ENCODE peak calls at places on chromosome 14, in four cellular contexts. One of them, this sample, is unnamed.

GRCh38 chr14:33347816-33348215 is 409.1 kb downstream of the NPAS3 start:
- DNase-seq in foreskin fibroblast: no peak
- DNase-seq in hepatocyte: no peak
- DNase-seq in fibroblast of villous mesenchyme: peak; percentile 7
- DNase-seq in this sample: no peak

GRCh38 chr14:105537580-105538474 is 11.4 kb downstream of the TMEM121 start:
- DNase-seq in foreskin fibroblast: peak; percentile 49
- DNase-seq in hepatocyte: peak; percentile 32
- DNase-seq in fibroblast of villous mesenchyme: no peak
- DNase-seq in this sample: peak; percentile 19

GRCh38 chr14:87153391-87153790 is 839.6 kb downstream of the GALC start:
- DNase-seq in foreskin fibroblast: no peak
- DNase-seq in hepatocyte: no peak
- DNase-seq in fibroblast of villous mesenchyme: no peak
- DNase-seq in this sample: no peak

GRCh38 chr14:68637106-68638021 is 155.5 kb downstream of the ZFP36L1 start:
- DNase-seq in foreskin fibroblast: peak; percentile 78
- DNase-seq in hepatocyte: no peak
- DNase-seq in fibroblast of villous mesenchyme: peak; percentile 63
- DNase-seq in this sample: peak; percentile 87

GRCh38 chr14:98189521-98189920 is 1082.5 kb downstream of the BCL11B start:
- DNase-seq in foreskin fibroblast: no peak
- DNase-seq in hepatocyte: no peak
- DNase-seq in fibroblast of villous mesenchyme: no peak
- DNase-seq in this sample: no peak

GRCh38 chr14:72000907-72001306 is 68.7 kb downstream of the RGS6 start:
- DNase-seq in foreskin fibroblast: no peak
- DNase-seq in hepatocyte: no peak
- DNase-seq in fibroblast of villous mesenchyme: no peak
- DNase-seq in this sample: no peak

GRCh38 chr14:28083456-28083855 is 683.1 kb upstream of the FOXG1 start:
- DNase-seq in foreskin fibroblast: peak; percentile 0
- DNase-seq in hepatocyte: no peak
- DNase-seq in fibroblast of villous mesenchyme: no peak
- DNase-seq in this sample: no peak

GRCh38 chr14:105141486-105142281 is 26.9 kb downstream of the JAG2 start:
- DNase-seq in foreskin fibroblast: no peak
- DNase-seq in hepatocyte: no peak
- DNase-seq in fibroblast of villous mesenchyme: no peak
- DNase-seq in this sample: no peak

GRCh38 chr14:55957950-55958349 is 160.3 kb upstream of the PELI2 start:
- DNase-seq in foreskin fibroblast: no peak
- DNase-seq in hepatocyte: no peak
- DNase-seq in fibroblast of villous mesenchyme: no peak
- DNase-seq in this sample: no peak
- H3K4me3 ChIP-seq in foreskin fibroblast: no peak overlapping the region
- H3K4me3 ChIP-seq in hepatocyte: no peak overlapping the region
- H3K4me3 ChIP-seq in fibroblast of villous mesenchyme: no peak overlapping the region
- H3K4me3 ChIP-seq in this sample: no peak overlapping the region

DNA sequence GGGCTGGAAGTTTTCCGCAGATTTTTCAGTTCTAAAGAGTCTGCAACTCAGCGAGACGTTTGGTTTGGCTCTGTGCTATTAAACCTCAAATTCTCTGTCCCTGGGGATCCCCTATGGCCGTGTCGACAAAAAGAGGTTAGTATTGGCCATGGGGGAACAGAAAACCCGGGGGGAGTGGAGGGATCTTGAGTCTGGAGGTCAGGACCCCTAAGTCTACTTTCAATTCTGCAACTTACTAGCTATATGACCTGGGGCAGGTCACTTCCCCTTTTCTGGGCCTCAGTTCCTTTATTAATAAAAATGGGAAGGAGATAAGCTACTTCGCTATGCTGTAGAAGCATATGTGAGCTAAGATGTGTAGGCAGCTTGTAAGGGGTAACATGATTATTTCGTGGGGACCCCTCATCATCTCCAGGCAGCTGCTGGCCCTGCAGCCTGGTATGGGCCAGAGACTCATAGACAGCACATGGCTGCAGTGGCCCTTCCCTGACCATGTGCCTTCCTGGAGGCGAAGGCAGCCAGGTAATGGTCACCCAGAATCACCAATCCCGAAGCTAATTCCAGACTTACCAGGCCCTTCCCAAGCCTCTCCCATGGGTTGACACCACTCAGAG is 8.6 kb downstream of the ASB2 start:
- DNase-seq in foreskin fibroblast: no peak
- DNase-seq in hepatocyte: no peak
- DNase-seq in fibroblast of villous mesenchyme: no peak
- DNase-seq in this sample: no peak
- H3K4me3 ChIP-seq in foreskin fibroblast: no peak overlapping the region
- H3K4me3 ChIP-seq in hepatocyte: no peak overlapping the region
- H3K4me3 ChIP-seq in fibroblast of villous mesenchyme: no peak overlapping the region
- H3K4me3 ChIP-seq in this sample: no peak overlapping the region

DNA sequence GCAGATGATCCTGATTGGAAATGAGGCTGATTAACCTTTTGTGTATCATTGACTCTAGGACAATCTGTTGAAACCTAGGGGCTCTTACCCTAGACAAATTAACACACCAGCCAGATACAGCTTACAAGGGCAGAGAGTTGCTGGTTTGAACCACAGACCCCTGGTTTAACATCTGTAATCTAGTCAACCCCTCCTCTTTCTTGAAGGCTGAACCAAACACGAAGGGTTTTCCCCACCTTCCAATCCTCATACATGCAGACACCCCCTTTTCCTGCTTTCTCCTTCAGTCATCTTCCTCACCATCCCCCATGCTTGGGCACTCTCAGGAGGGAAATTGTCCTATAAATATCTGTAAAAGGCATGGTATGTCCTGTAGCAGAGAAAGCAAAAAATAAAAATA is 126.0 kb upstream of the HIF1A start:
- DNase-seq in foreskin fibroblast: no peak
- DNase-seq in hepatocyte: no peak
- DNase-seq in fibroblast of villous mesenchyme: no peak
- DNase-seq in this sample: no peak
- H3K4me3 ChIP-seq in foreskin fibroblast: no peak overlapping the region
- H3K4me3 ChIP-seq in hepatocyte: no peak overlapping the region
- H3K4me3 ChIP-seq in fibroblast of villous mesenchyme: no peak overlapping the region
- H3K4me3 ChIP-seq in this sample: no peak overlapping the region

DNA sequence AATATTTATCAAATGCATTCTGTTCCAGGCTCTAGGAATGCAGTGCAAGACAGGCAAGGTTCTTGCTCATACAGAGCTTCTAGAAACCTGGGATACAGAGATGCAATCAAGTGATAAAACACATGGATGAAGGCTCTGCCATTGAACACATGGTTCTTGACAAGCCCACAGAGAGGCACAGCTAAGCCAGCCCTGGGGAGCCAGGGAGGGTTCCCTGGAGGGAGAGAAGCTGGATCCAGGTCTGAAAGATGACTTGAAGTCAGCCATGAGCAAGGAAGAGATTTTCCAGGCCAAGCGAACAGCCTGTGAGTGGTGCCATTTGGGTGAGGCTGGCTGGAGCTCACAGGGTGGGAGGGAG is 66.2 kb downstream of the IRF2BPL start:
- DNase-seq in foreskin fibroblast: no peak
- DNase-seq in hepatocyte: no peak
- DNase-seq in fibroblast of villous mesenchyme: no peak
- DNase-seq in this sample: no peak
- H3K4me3 ChIP-seq in foreskin fibroblast: peak overlapping the region; percentile 46
- H3K4me3 ChIP-seq in hepatocyte: peak overlapping the region; percentile 1
- H3K4me3 ChIP-seq in fibroblast of villous mesenchyme: peak overlapping the region; percentile 45
- H3K4me3 ChIP-seq in this sample: no peak overlapping the region

GRCh38 chr14:23034498-23035302 is at the start of gene PSMB5:
- DNase-seq in foreskin fibroblast: peak; percentile 96
- DNase-seq in hepatocyte: peak; percentile 94
- DNase-seq in fibroblast of villous mesenchyme: peak; percentile 96
- DNase-seq in this sample: peak; percentile 96
- H3K4me3 ChIP-seq in foreskin fibroblast: peak within 1 kb of the TSS; percentile 93
- H3K4me3 ChIP-seq in hepatocyte: peak within 1 kb of the TSS; percentile 42
- H3K4me3 ChIP-seq in fibroblast of villous mesenchyme: peak within 1 kb of the TSS; percentile 74
- H3K4me3 ChIP-seq in this sample: peak within 1 kb of the TSS; percentile 80

GRCh38 chr14:62062645-62063044 is 300.4 kb downstream of the SNAPC1 start:
- DNase-seq in foreskin fibroblast: no peak
- DNase-seq in hepatocyte: no peak
- DNase-seq in fibroblast of villous mesenchyme: no peak
- DNase-seq in this sample: no peak
- H3K4me3 ChIP-seq in foreskin fibroblast: no peak overlapping the region
- H3K4me3 ChIP-seq in hepatocyte: no peak overlapping the region
- H3K4me3 ChIP-seq in fibroblast of villous mesenchyme: no peak overlapping the region
- H3K4me3 ChIP-seq in this sample: no peak overlapping the region

DNA sequence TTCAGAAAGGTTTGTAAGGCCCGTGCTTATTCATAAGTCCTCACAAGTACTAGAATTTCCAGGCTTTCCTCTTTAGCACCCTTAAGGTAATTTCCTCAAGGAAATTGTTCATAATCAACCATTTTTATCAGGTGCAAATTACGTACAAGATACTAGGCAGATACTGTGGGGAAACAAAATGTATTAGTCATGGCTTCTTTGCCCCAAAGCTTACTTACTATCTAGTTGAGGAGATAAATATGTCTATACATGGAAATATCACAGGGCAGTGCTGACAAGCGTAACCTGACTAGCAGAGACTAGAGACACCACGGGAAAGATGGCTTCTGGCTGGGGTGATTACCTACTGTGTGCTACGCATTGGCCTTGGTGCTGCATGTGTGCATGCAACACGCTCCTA is 22.5 kb downstream of the MAX start:
- DNase-seq in foreskin fibroblast: no peak
- DNase-seq in hepatocyte: no peak
- DNase-seq in fibroblast of villous mesenchyme: peak; percentile 44
- DNase-seq in this sample: no peak
- H3K4me3 ChIP-seq in foreskin fibroblast: no peak overlapping the region
- H3K4me3 ChIP-seq in hepatocyte: no peak overlapping the region
- H3K4me3 ChIP-seq in fibroblast of villous mesenchyme: no peak overlapping the region
- H3K4me3 ChIP-seq in this sample: no peak overlapping the region

DNA sequence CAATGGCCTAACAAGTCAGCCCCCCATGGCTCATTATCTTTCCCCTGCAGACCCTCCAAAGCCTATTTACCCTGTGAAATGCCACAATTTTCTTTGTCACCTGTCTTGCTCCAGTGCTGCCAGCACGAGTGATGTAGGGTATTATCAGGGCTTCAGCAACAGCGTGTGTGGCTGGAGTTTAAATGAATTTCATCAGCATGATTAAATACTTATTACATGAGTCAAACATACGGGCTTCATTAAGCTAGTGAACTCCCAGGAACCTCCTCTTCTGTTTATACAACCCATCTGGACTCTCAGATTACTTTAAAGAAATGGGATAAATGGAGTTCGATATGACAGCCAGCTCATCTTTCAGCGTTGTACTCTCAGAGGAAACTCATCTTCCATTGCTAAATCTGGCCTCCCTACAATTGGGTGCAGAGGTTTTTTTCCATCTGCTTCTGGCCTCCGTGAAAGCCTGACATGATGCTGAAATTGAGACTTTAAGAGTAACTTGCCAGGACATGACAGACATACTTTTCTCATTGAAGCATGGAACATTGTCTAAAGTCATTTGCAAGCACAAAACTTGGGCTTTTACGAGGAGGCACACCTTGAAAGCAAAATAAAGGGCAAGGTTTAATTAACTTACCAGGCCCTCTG is 135.8 kb downstream of the TMEM30B start:
- DNase-seq in foreskin fibroblast: peak; percentile 96
- DNase-seq in hepatocyte: peak; percentile 42
- DNase-seq in fibroblast of villous mesenchyme: peak; percentile 90
- DNase-seq in this sample: no peak
- H3K4me3 ChIP-seq in foreskin fibroblast: no peak overlapping the region
- H3K4me3 ChIP-seq in hepatocyte: no peak overlapping the region
- H3K4me3 ChIP-seq in fibroblast of villous mesenchyme: no peak overlapping the region
- H3K4me3 ChIP-seq in this sample: no peak overlapping the region

GRCh38 chr14:88611878-88612277 is 49.0 kb downstream of the ZC3H14 start:
- DNase-seq in foreskin fibroblast: peak; percentile 11
- DNase-seq in hepatocyte: no peak
- DNase-seq in fibroblast of villous mesenchyme: no peak
- DNase-seq in this sample: no peak

GRCh38 chr14:88612981-88613380 is 50.1 kb downstream of the ZC3H14 start:
- DNase-seq in foreskin fibroblast: no peak
- DNase-seq in hepatocyte: no peak
- DNase-seq in fibroblast of villous mesenchyme: no peak
- DNase-seq in this sample: no peak

GRCh38 chr14:88616697-88617096 is 53.9 kb downstream of the ZC3H14 start:
- DNase-seq in foreskin fibroblast: no peak
- DNase-seq in hepatocyte: no peak
- DNase-seq in fibroblast of villous mesenchyme: no peak
- DNase-seq in this sample: no peak

GRCh38 chr14:88613552-88614010 is 50.7 kb downstream of the ZC3H14 start:
- DNase-seq in foreskin fibroblast: peak; percentile 22
- DNase-seq in hepatocyte: peak; percentile 70
- DNase-seq in fibroblast of villous mesenchyme: peak; percentile 25
- DNase-seq in this sample: no peak

GRCh38 chr14:88614218-88614907 is 51.5 kb downstream of the ZC3H14 start:
- DNase-seq in foreskin fibroblast: peak; percentile 69
- DNase-seq in hepatocyte: no peak
- DNase-seq in fibroblast of villous mesenchyme: peak; percentile 65
- DNase-seq in this sample: peak; percentile 72
- H3K4me3 ChIP-seq in foreskin fibroblast: no peak overlapping the region
- H3K4me3 ChIP-seq in hepatocyte: no peak overlapping the region
- H3K4me3 ChIP-seq in fibroblast of villous mesenchyme: no peak overlapping the region
- H3K4me3 ChIP-seq in this sample: no peak overlapping the region

DNA sequence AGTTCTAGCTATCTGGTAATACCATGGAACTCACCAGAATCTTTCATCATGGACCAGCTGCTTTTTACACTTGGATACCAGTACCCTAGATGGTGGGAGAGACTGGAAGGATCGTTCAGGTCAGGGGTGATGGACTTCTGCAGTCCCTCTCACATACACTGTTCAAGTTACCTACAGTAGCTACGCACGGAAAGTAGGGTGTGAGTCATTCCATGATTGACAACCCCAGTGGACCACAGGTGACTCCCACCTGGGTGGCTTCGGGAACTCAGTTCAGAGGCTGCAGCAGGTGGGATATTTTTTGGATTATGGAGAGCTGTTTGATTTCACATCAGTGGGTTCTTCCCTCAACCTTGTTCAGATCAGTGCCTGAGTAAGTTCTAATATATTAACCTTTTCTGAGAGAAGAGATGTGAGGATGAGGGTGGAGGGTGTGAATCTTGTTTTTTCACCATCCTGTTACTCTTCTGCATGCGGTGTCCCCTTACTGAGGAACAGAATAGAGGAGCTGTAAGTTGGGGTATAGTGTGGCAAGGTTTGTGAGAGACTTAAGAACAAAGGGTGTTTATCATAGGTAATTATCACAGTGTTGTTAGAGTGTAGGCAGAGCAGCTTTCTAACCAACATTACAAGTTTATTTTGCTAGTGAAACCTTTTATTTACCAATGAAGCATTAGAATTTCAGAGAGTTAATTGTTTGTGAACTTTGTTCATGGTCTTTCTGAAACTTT is 39.6 kb downstream of the PRKCH start:
- DNase-seq in foreskin fibroblast: no peak
- DNase-seq in hepatocyte: no peak
- DNase-seq in fibroblast of villous mesenchyme: no peak
- DNase-seq in this sample: no peak
- H3K4me3 ChIP-seq in foreskin fibroblast: no peak overlapping the region
- H3K4me3 ChIP-seq in hepatocyte: no peak overlapping the region
- H3K4me3 ChIP-seq in fibroblast of villous mesenchyme: no peak overlapping the region
- H3K4me3 ChIP-seq in this sample: no peak overlapping the region

This sample was measured in cardiac muscle cell.